ENCODE peak calls at places on chromosomes 7 and 10, in seven cellular contexts. One of them, this sample, is unnamed.

GRCh38 chr7:76386691-76387260 is 22.7 kb downstream of the SSC4D start:
- DNase-seq in T-helper 9 cell: no peak
- DNase-seq in brain microvascular endothelial cell: no peak
- DNase-seq in RPMI8226: no peak
- DNase-seq in activated CD4-positive, alpha-beta memory T cell treated with anti-CD3 and anti-CD28 coated beads for 36 hours: no peak
- DNase-seq in H7: no peak
- DNase-seq in A549: no peak
- DNase-seq in this sample: no peak

GRCh38 chr7:5143106-5143505 is 46.9 kb upstream of the WIPI2 start:
- DNase-seq in RPMI8226: no peak
- DNase-seq in T-helper 9 cell: peak; percentile 35
- DNase-seq in A549: no peak
- DNase-seq in brain microvascular endothelial cell: no peak
- DNase-seq in activated CD4-positive, alpha-beta memory T cell treated with anti-CD3 and anti-CD28 coated beads for 36 hours: peak; percentile 32
- DNase-seq in H7: no peak
- DNase-seq in this sample: no peak

GRCh38 chr10:12579954-12580858 is 230.9 kb downstream of the CAMK1D start:
- DNase-seq in T-helper 9 cell: no peak
- DNase-seq in activated CD4-positive, alpha-beta memory T cell treated with anti-CD3 and anti-CD28 coated beads for 36 hours: no peak
- DNase-seq in A549: peak; percentile 18
- DNase-seq in RPMI8226: no peak
- DNase-seq in brain microvascular endothelial cell: no peak
- DNase-seq in H7: no peak
- DNase-seq in this sample: no peak

GRCh38 chr10:69786791-69787190 is 14.9 kb upstream of the COL13A1 start:
- DNase-seq in A549: no peak
- DNase-seq in activated CD4-positive, alpha-beta memory T cell treated with anti-CD3 and anti-CD28 coated beads for 36 hours: no peak
- DNase-seq in T-helper 9 cell: no peak
- DNase-seq in RPMI8226: peak; percentile 42
- DNase-seq in brain microvascular endothelial cell: peak; percentile 41
- DNase-seq in H7: no peak
- DNase-seq in this sample: no peak

GRCh38 chr10:102802920-102803534 is 34.2 kb downstream of the CYP17A1 start:
- DNase-seq in activated CD4-positive, alpha-beta memory T cell treated with anti-CD3 and anti-CD28 coated beads for 36 hours: peak; percentile 48
- DNase-seq in brain microvascular endothelial cell: peak; percentile 97
- DNase-seq in RPMI8226: no peak
- DNase-seq in T-helper 9 cell: no peak
- DNase-seq in H7: peak; percentile 67
- DNase-seq in A549: no peak
- DNase-seq in this sample: no peak

GRCh38 chr10:126905776-126906703 is 812 bp downstream of the DOCK1 start:
- DNase-seq in A549: peak; percentile 36
- DNase-seq in H7: peak; percentile 91
- DNase-seq in RPMI8226: no peak
- DNase-seq in T-helper 9 cell: no peak
- DNase-seq in brain microvascular endothelial cell: no peak
- DNase-seq in activated CD4-positive, alpha-beta memory T cell treated with anti-CD3 and anti-CD28 coated beads for 36 hours: no peak
- DNase-seq in this sample: no peak

GRCh38 chr7:13542451-13542850 is 447.0 kb downstream of the ETV1 start:
- DNase-seq in A549: no peak
- DNase-seq in T-helper 9 cell: no peak
- DNase-seq in H7: no peak
- DNase-seq in brain microvascular endothelial cell: no peak
- DNase-seq in activated CD4-positive, alpha-beta memory T cell treated with anti-CD3 and anti-CD28 coated beads for 36 hours: no peak
- DNase-seq in RPMI8226: no peak
- DNase-seq in this sample: no peak

GRCh38 chr10:29656451-29656992 is 21.8 kb upstream of the SVIL start:
- DNase-seq in activated CD4-positive, alpha-beta memory T cell treated with anti-CD3 and anti-CD28 coated beads for 36 hours: no peak
- DNase-seq in brain microvascular endothelial cell: no peak
- DNase-seq in RPMI8226: no peak
- DNase-seq in A549: no peak
- DNase-seq in T-helper 9 cell: no peak
- DNase-seq in H7: no peak
- DNase-seq in this sample: no peak

GRCh38 chr7:76069238-76069638 is 21.3 kb downstream of the MDH2 start:
- DNase-seq in brain microvascular endothelial cell: peak; percentile 73
- DNase-seq in RPMI8226: peak; percentile 57
- DNase-seq in H7: peak; percentile 83
- DNase-seq in A549: peak; percentile 84
- DNase-seq in T-helper 9 cell: no peak
- DNase-seq in activated CD4-positive, alpha-beta memory T cell treated with anti-CD3 and anti-CD28 coated beads for 36 hours: no peak
- DNase-seq in this sample: peak; percentile 62

GRCh38 chr7:81882086-81882485 is 112.2 kb upstream of the HGF start:
- DNase-seq in brain microvascular endothelial cell: no peak
- DNase-seq in activated CD4-positive, alpha-beta memory T cell treated with anti-CD3 and anti-CD28 coated beads for 36 hours: no peak
- DNase-seq in A549: no peak
- DNase-seq in T-helper 9 cell: no peak
- DNase-seq in RPMI8226: no peak
- DNase-seq in H7: no peak
- DNase-seq in this sample: no peak

GRCh38 chr7:95472521-95473160 is 13.1 kb upstream of the ASB4 start:
- DNase-seq in RPMI8226: no peak
- DNase-seq in brain microvascular endothelial cell: no peak
- DNase-seq in activated CD4-positive, alpha-beta memory T cell treated with anti-CD3 and anti-CD28 coated beads for 36 hours: no peak
- DNase-seq in A549: no peak
- DNase-seq in H7: no peak
- DNase-seq in T-helper 9 cell: no peak
- DNase-seq in this sample: no peak

This sample was measured in LoVo.